ENCODE peak calls at places on chromosomes 11 and 22, in seven cellular contexts. One of them, this sample, is unnamed. For H3K27me3, the result is how much of the 10 kb centered on the place peaks cover.

GRCh38 chr11:64313491-64314145 is 3.7 kb downstream of the TRMT112 start:
- DNase-seq in SK-N-SH: no peak
- DNase-seq in IMR-90: no peak
- DNase-seq in HepG2: no peak
- DNase-seq in K562: peak
- DNase-seq in HCT116: no peak
- DNase-seq in GM12878: no peak
- DNase-seq in this sample: no peak

GRCh38 chr11:70825893-70826540 is 426.4 kb downstream of the SHANK2 start:
- DNase-seq in SK-N-SH: peak
- DNase-seq in IMR-90: no peak
- DNase-seq in HepG2: no peak
- DNase-seq in K562: no peak
- DNase-seq in HCT116: no peak
- DNase-seq in GM12878: no peak
- DNase-seq in this sample: no peak

GRCh38 chr22:24053481-24054226 is 42.5 kb downstream of the CABIN1 start:
- DNase-seq in GM12878: peak
- DNase-seq in HCT116: no peak
- DNase-seq in IMR-90: no peak
- DNase-seq in K562: no peak
- DNase-seq in HepG2: no peak
- DNase-seq in SK-N-SH: no peak
- DNase-seq in this sample: no peak

GRCh38 chr22:21642584-21643448 is 714 bp downstream of the SDF2L1 start:
- DNase-seq in HepG2: peak
- DNase-seq in SK-N-SH: peak
- DNase-seq in K562: peak
- DNase-seq in GM12878: no peak
- DNase-seq in HCT116: no peak
- DNase-seq in IMR-90: peak
- DNase-seq in this sample: no peak

GRCh38 chr11:64447717-64448598 is 89.0 kb downstream of the RPS6KA4 start:
- DNase-seq in IMR-90: peak
- DNase-seq in GM12878: peak
- DNase-seq in HCT116: no peak
- DNase-seq in HepG2: no peak
- DNase-seq in K562: no peak
- DNase-seq in SK-N-SH: peak
- DNase-seq in this sample: no peak

GRCh38 chr22:39343259-39344045 is 6.3 kb upstream of the SYNGR1 start:
- DNase-seq in K562: peak
- DNase-seq in HepG2: peak
- DNase-seq in HCT116: peak
- DNase-seq in GM12878: peak
- DNase-seq in IMR-90: peak
- DNase-seq in SK-N-SH: peak
- DNase-seq in this sample: peak

GRCh38 chr11:86637976-86638375 is 34.4 kb downstream of the ME3 start:
- DNase-seq in SK-N-SH: no peak
- DNase-seq in GM12878: no peak
- DNase-seq in IMR-90: peak
- DNase-seq in K562: no peak
- DNase-seq in HCT116: no peak
- DNase-seq in HepG2: no peak
- DNase-seq in this sample: no peak

GRCh38 chr11:79249341-79249993 is 191.4 kb downstream of the TENM4 start:
- DNase-seq in HCT116: no peak
- DNase-seq in SK-N-SH: no peak
- DNase-seq in GM12878: no peak
- DNase-seq in IMR-90: peak
- DNase-seq in K562: no peak
- DNase-seq in HepG2: no peak
- DNase-seq in this sample: no peak

GRCh38 chr11:2449548-2450320 is 4.9 kb downstream of the KCNQ1 start:
- DNase-seq in SK-N-SH: no peak
- DNase-seq in HCT116: no peak
- DNase-seq in K562: no peak
- DNase-seq in GM12878: no peak
- DNase-seq in HepG2: no peak
- DNase-seq in IMR-90: no peak
- DNase-seq in this sample: no peak

GRCh38 chr11:2451916-2452694 is 7.3 kb downstream of the KCNQ1 start:
- DNase-seq in K562: no peak
- DNase-seq in HepG2: no peak
- DNase-seq in SK-N-SH: peak
- DNase-seq in IMR-90: no peak
- DNase-seq in HCT116: no peak
- DNase-seq in GM12878: no peak
- DNase-seq in this sample: no peak

GRCh38 chr11:2448661-2449547 is 4.1 kb downstream of the KCNQ1 start:
- DNase-seq in HCT116: no peak
- DNase-seq in IMR-90: no peak
- DNase-seq in K562: no peak
- DNase-seq in HepG2: no peak
- DNase-seq in GM12878: no peak
- DNase-seq in SK-N-SH: no peak
- DNase-seq in this sample: no peak

GRCh38 chr11:2451336-2451735 is 6.5 kb downstream of the KCNQ1 start:
- DNase-seq in HCT116: no peak
- DNase-seq in K562: no peak
- DNase-seq in IMR-90: no peak
- DNase-seq in SK-N-SH: no peak
- DNase-seq in HepG2: no peak
- DNase-seq in GM12878: no peak
- DNase-seq in this sample: no peak

DNA sequence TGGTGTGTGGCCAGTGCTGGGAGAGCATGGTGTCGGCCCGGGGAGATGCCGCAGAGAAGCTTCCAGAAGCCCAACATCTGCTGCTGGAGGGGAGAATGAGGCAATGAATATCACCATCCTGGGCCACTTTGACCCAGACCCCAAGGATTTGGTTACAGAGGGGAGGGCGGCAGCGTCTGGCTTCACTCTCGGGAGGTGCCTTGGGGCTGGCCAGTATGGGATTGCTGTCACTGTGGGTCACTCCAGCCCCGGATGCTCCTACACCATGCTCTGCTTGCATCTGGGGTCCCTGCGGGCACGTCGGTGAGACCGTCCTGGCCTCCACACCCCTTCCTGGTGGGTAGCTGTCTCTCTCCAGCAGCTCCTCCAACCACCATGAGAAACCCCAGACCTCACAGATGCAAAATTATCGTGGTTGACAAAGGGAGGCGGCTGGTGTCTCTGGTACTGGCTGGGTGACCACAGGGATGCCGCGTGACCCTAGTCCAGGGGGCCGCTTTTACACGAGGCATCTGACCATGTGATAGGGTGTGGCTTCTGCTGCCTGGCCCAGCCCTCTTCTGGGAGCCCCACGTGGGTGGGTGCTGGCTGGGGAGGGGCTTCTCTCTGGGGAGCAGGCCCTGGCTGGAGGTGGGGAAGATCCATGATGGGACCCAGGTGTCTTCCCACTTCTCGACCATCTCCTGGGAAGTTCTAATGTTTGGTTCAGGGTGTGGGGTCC is 5.7 kb downstream of the KCNQ1 start:
- DNase-seq in HCT116: no peak
- DNase-seq in K562: no peak
- DNase-seq in SK-N-SH: peak
- DNase-seq in GM12878: no peak
- DNase-seq in HepG2: no peak
- DNase-seq in IMR-90: no peak
- DNase-seq in this sample: no peak
- TF ChIP-seq RAD21 in HCT116: no peak
- TF ChIP-seq RAD21 in K562: no peak
- TF ChIP-seq RAD21 in SK-N-SH: no peak
- TF ChIP-seq RAD21 in GM12878: no peak
- TF ChIP-seq RAD21 in HepG2: no peak
- TF ChIP-seq RAD21 in IMR-90: no peak
- TF ChIP-seq RAD21 in this sample: no peak

GRCh38 chr22:29480512-29481264 is 670 bp downstream of the NEFH start:
- DNase-seq in HepG2: no peak
- DNase-seq in HCT116: no peak
- DNase-seq in SK-N-SH: peak
- DNase-seq in IMR-90: peak
- DNase-seq in GM12878: peak
- DNase-seq in K562: peak
- DNase-seq in this sample: peak

GRCh38 chr22:29483254-29483653 is 3.2 kb downstream of the NEFH start:
- DNase-seq in SK-N-SH: no peak
- DNase-seq in HepG2: no peak
- DNase-seq in GM12878: no peak
- DNase-seq in IMR-90: no peak
- DNase-seq in HCT116: no peak
- DNase-seq in K562: no peak
- DNase-seq in this sample: no peak

GRCh38 chr22:29482253-29482652 is 2.2 kb downstream of the NEFH start:
- DNase-seq in SK-N-SH: no peak
- DNase-seq in GM12878: no peak
- DNase-seq in HCT116: no peak
- DNase-seq in K562: no peak
- DNase-seq in IMR-90: no peak
- DNase-seq in HepG2: no peak
- DNase-seq in this sample: no peak

GRCh38 chr22:29481265-29482000 is 1.4 kb downstream of the NEFH start:
- DNase-seq in K562: peak
- DNase-seq in IMR-90: no peak
- DNase-seq in GM12878: no peak
- DNase-seq in SK-N-SH: no peak
- DNase-seq in HepG2: no peak
- DNase-seq in HCT116: no peak
- DNase-seq in this sample: peak

GRCh38 chr22:29482726-29483125 is 2.7 kb downstream of the NEFH start:
- DNase-seq in HepG2: no peak
- DNase-seq in K562: no peak
- DNase-seq in IMR-90: no peak
- DNase-seq in HCT116: no peak
- DNase-seq in SK-N-SH: no peak
- DNase-seq in GM12878: no peak
- DNase-seq in this sample: no peak
- H3K27me3 ChIP-seq in HepG2: under half
- H3K27me3 ChIP-seq in K562: under half
- H3K27me3 ChIP-seq in IMR-90: under half
- H3K27me3 ChIP-seq in HCT116: under half
- H3K27me3 ChIP-seq in SK-N-SH: under half
- H3K27me3 ChIP-seq in GM12878: under half
- H3K27me3 ChIP-seq in this sample: under half

GRCh38 chr11:19892387-19892786 is 179.8 kb downstream of the NAV2 start:
- DNase-seq in IMR-90: no peak
- DNase-seq in HCT116: no peak
- DNase-seq in GM12878: no peak
- DNase-seq in SK-N-SH: no peak
- DNase-seq in HepG2: no peak
- DNase-seq in K562: no peak
- DNase-seq in this sample: no peak

GRCh38 chr11:19890308-19890707 is 177.7 kb downstream of the NAV2 start:
- DNase-seq in GM12878: no peak
- DNase-seq in SK-N-SH: no peak
- DNase-seq in HepG2: no peak
- DNase-seq in K562: no peak
- DNase-seq in IMR-90: peak
- DNase-seq in HCT116: no peak
- DNase-seq in this sample: no peak

GRCh38 chr11:19891050-19891449 is 178.4 kb downstream of the NAV2 start:
- DNase-seq in HCT116: no peak
- DNase-seq in K562: no peak
- DNase-seq in HepG2: no peak
- DNase-seq in IMR-90: no peak
- DNase-seq in SK-N-SH: no peak
- DNase-seq in GM12878: no peak
- DNase-seq in this sample: no peak

GRCh38 chr11:19886498-19886897 is 173.9 kb downstream of the NAV2 start:
- DNase-seq in K562: no peak
- DNase-seq in IMR-90: no peak
- DNase-seq in SK-N-SH: peak
- DNase-seq in GM12878: no peak
- DNase-seq in HCT116: no peak
- DNase-seq in HepG2: no peak
- DNase-seq in this sample: no peak

DNA sequence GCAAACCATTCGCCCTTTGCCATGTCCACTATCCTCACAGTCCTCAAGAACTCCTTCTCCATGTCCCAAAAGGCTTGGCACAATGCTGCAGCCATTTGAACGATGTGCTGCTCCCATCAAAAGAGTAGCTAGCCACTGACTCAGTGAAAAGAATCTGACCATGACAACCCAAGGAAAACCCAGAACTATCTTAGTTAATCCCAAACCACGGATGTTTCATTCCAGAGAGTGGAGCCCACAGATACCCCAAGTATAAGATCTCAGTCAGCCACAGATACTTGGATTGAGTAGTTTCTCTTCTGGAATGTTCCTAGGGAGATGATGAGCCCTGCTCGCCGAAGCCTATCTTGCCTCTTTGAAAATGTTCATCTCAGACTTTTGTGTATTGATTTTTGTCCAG is 176.9 kb downstream of the NAV2 start:
- DNase-seq in HepG2: no peak
- DNase-seq in IMR-90: peak
- DNase-seq in HCT116: no peak
- DNase-seq in K562: no peak
- DNase-seq in GM12878: no peak
- DNase-seq in SK-N-SH: no peak
- DNase-seq in this sample: no peak
- H3K4me2 ChIP-seq in HepG2: no peak
- H3K4me2 ChIP-seq in IMR-90: no peak
- H3K4me2 ChIP-seq in HCT116: peak
- H3K4me2 ChIP-seq in K562: no peak
- H3K4me2 ChIP-seq in GM12878: no peak
- H3K4me2 ChIP-seq in SK-N-SH: peak
- H3K4me2 ChIP-seq in this sample: no peak

GRCh38 chr11:7516488-7516887 is 2.7 kb downstream of the PPFIBP2 start:
- DNase-seq in GM12878: no peak
- DNase-seq in K562: no peak
- DNase-seq in HepG2: no peak
- DNase-seq in SK-N-SH: no peak
- DNase-seq in IMR-90: no peak
- DNase-seq in HCT116: no peak
- DNase-seq in this sample: no peak

GRCh38 chr11:7512525-7513209 is 1.1 kb upstream of the PPFIBP2 start:
- DNase-seq in SK-N-SH: no peak
- DNase-seq in GM12878: no peak
- DNase-seq in HepG2: peak
- DNase-seq in IMR-90: no peak
- DNase-seq in K562: no peak
- DNase-seq in HCT116: no peak
- DNase-seq in this sample: no peak

GRCh38 chr11:7515544-7515943 is 1.7 kb downstream of the PPFIBP2 start:
- DNase-seq in HCT116: no peak
- DNase-seq in IMR-90: no peak
- DNase-seq in GM12878: no peak
- DNase-seq in K562: no peak
- DNase-seq in SK-N-SH: no peak
- DNase-seq in HepG2: peak
- DNase-seq in this sample: no peak

GRCh38 chr11:7513210-7514098 is at the start of gene PPFIBP2:
- DNase-seq in IMR-90: peak
- DNase-seq in SK-N-SH: peak
- DNase-seq in GM12878: no peak
- DNase-seq in HepG2: peak
- DNase-seq in K562: peak
- DNase-seq in HCT116: peak
- DNase-seq in this sample: no peak

DNA sequence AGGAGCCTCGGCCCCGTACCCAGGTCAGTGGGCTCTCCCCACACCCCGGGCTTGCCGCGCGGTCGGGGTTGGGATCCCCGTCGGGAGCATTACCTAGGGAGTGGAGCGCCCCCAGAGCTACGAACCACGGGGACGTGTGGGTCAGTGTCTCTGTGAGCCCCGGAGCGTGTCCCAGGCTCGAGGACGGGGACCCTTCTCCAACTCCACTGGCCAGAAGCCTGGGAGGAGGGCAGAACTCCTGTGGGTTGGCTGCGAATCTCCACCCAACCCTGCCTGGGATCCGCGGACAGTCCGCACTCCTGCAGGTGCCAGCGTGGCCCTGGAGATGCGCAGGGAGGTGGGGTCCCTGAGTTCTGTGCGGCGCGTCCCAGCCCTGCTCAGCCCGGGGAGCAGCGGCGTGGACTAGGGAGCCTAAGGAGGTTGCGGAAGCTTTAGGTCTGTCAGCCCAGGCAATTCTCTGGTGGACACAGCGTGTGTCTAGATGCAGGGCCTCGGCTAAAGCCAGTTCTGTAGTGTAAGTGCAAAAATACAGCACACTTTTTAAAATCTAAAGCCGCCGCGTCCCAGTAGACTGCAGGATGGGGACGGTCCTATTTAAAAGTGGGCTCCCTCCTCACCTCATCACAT is 413 bp downstream of the PPFIBP2 start:
- DNase-seq in GM12878: no peak
- DNase-seq in K562: no peak
- DNase-seq in HCT116: no peak
- DNase-seq in SK-N-SH: no peak
- DNase-seq in HepG2: no peak
- DNase-seq in IMR-90: no peak
- DNase-seq in this sample: no peak
- TF ChIP-seq RAD21 in GM12878: no peak
- TF ChIP-seq RAD21 in K562: no peak
- TF ChIP-seq RAD21 in HCT116: no peak
- TF ChIP-seq RAD21 in SK-N-SH: no peak
- TF ChIP-seq RAD21 in HepG2: no peak
- TF ChIP-seq RAD21 in IMR-90: no peak
- TF ChIP-seq RAD21 in this sample: no peak

This sample was measured in H1.